ENCODE peak calls at places on chromosome X, in seven cellular contexts. G is H1, X is HepG2, D is SK-N-SH, P is K562, V is HCT116, J is GM12878. I is an unnamed sample.

GRCh38 chrX:78322863-78323262 is 4.5 kb downstream of the CYSLTR1 start:
- DNase-seq in J (no peak), D (no peak), X (no peak), V (no peak), G (no peak), P (no peak), I (no peak)

GRCh38 chrX:35890699-35891098 is 28.8 kb upstream of the CFAP47 start:
- DNase-seq in D (peak), G (peak), X (peak), V (no peak), J (no peak), P (peak), I (peak)

GRCh38 chrX:148501121-148502066 is 977 bp downstream of the AFF2 start:
- DNase-seq in P (no peak), X (no peak), D (peak), V (no peak), G (no peak), J (no peak), I (no peak)

GRCh38 chrX:101658661-101659477 is 781 bp downstream of the ARMCX2 start:
- DNase-seq in P (peak), X (no peak), D (peak), J (no peak), G (no peak), V (no peak), I (peak)

GRCh38 chrX:129876734-129877395 is 29.1 kb upstream of the UTP14A start:
- DNase-seq in V (peak), X (peak), G (peak), P (no peak), D (no peak), J (no peak), I (peak)

GRCh38 chrX:40153335-40154221 is 55.8 kb upstream of the BCOR start:
- DNase-seq in X (no peak), P (peak), D (peak), V (no peak), G (no peak), J (no peak), I (no peak)

GRCh38 chrX:118603981-118604380 is 108.4 kb downstream of the DOCK11 start:
- DNase-seq in D (peak), J (peak), P (peak), G (no peak), X (peak), V (peak), I (no peak)

GRCh38 chrX:32153586-32153985 is 1057.8 kb downstream of the DMD start:
- DNase-seq in J (no peak), P (no peak), V (no peak), G (no peak), D (no peak), X (no peak), I (no peak)

GRCh38 chrX:105698386-105698785 is 124.0 kb upstream of the NRK start:
- DNase-seq in P (no peak), J (no peak), V (no peak), D (no peak), G (no peak), X (no peak), I (no peak)

GRCh38 chrX:38142598-38142997 is 78.1 kb downstream of the SRPX start:
- DNase-seq in J (no peak), P (no peak), V (no peak), D (no peak), G (no peak), X (no peak), I (no peak)

GRCh38 chrX:82038793-82039192 is 836.9 kb downstream of the SH3BGRL start:
- DNase-seq in G (no peak), J (no peak), D (no peak), P (no peak), X (no peak), V (no peak), I (no peak)
- TF ChIP-seq JUND in G (no peak), J (no peak), D (no peak), P (no peak), X (no peak), V (no peak), I (no peak)

GRCh38 chrX:47540754-47541538 is 20.1 kb upstream of the ARAF start:
- DNase-seq in G (peak), X (peak), P (peak), V (peak), J (no peak), D (peak), I (peak)
- TF ChIP-seq JUND in G (no peak), X (no peak), P (peak), V (no peak), J (no peak), D (no peak), I (no peak)

GRCh38 chrX:136542281-136542680 is 10.3 kb downstream of the VGLL1 start:
- DNase-seq in P (no peak), D (no peak), J (no peak), V (no peak), X (no peak), G (no peak), I (no peak)
- TF ChIP-seq JUND in P (no peak), D (no peak), J (no peak), V (no peak), X (no peak), G (no peak), I (no peak)

DNA sequence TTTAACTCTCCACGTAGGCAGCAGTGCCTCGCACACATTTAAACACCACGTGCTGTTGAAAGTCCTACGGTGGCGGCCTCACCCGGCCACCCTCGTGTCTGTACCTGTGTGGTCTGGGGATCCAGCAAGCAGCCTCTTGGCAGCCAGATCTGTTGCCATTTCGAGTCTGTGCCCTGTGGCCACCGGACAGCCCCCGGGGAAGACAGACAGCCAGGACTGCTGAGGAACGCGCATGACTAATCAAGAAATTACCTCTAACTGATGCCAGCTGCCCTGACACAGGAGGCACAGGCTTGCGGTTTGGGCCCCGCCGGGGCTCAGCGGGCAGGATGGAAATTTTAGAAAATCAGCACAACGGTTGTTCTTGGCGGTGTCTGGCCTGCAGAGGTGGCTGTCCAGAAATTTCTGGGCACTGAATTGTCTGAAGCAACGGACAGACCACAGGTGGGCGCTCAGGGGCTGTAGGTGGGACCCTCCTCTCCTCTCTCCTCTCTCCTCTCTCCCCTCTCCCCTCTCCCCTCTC is 15.6 kb upstream of the ASMTL start:
- DNase-seq in X (no peak), V (no peak), G (no peak), J (peak), D (no peak), P (no peak), I (no peak)
- TF ChIP-seq JUND in X (no peak), V (peak), G (no peak), J (no peak), D (peak), P (no peak), I (no peak)

DNA sequence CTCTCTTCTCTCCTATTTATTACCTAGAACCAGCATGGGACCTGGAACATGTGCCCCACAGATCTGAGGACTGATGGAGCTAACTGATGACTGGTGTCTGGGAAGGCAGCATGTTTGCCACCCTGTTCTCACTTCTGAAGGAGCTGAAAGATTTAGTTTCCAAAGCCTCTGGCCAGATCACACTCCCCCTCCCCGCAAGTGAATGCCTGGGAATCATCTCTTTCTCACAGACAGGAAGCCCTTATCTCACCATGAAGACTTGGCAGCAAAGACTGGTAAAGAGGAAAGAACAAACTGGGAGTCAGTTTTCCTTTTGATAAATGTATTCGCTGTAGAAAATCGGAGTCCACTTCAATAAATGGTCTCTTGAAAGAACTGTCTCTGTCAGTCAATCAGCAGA is 21.0 kb upstream of the PCYT1B start:
- DNase-seq in D (peak), X (no peak), G (no peak), V (no peak), P (no peak), J (no peak), I (no peak)
- TF ChIP-seq JUND in D (no peak), X (no peak), G (no peak), V (no peak), P (no peak), J (no peak), I (no peak)

DNA sequence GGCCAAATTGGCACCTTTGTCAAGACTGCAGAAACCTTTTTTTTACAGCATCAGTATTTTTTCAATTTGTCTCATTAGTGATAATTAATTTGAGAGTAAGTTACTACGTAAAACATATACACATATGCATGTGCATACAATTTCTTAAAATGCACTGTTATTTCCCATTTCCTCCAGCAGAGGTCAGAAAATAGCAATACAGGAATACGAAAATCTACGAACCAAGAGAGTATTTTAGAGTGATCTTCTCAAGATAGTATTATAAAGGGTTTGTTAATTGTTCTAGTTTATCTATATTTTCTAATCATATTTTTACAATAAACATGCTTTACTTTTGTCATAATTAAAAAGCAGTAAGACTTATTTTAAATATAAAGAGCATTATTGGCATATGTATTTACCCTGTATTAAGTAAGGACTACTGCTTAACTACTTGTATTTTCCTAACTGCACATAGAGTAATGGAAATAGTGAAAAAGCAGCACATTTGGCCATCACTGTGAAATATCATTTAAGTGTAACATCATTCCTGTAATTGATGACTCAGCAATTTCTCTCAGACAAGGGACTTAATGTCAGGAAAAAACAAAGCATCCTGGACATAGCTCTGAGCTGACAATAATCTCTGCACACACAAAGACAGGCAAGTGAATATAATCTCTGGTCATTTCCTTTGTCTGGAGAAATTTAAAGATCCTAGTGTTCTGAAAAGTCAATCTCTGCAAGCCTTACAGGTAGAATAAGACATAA is 45.6 kb downstream of the MAOB start:
- DNase-seq in X (peak), G (no peak), V (peak), D (peak), P (peak), J (no peak), I (peak)
- TF ChIP-seq JUND in X (no peak), G (no peak), V (no peak), D (no peak), P (no peak), J (no peak), I (no peak)

I was measured in T47D.